ENCODE peak calls at places on chromosomes 6 and 20, in four cellular contexts. Q, K, G and D are unnamed samples.

GRCh38 chr6:11618533-11618932 is 81.0 kb downstream of the TMEM170B start:
- DNase-seq in G (no peak), K (no peak), Q (no peak), D (peak; percentile 27)

GRCh38 chr20:10521836-10522235 is 86.7 kb downstream of the SLX4IP start:
- DNase-seq in G (no peak), K (no peak), Q (no peak), D (no peak)

GRCh38 chr6:167500961-167501360 is 176.1 kb downstream of the TTLL2 start:
- DNase-seq in G (no peak), K (no peak), Q (no peak), D (no peak)

GRCh38 chr6:119145111-119145510 is 66.6 kb upstream of the FAM184A start:
- DNase-seq in G (no peak), Q (no peak), K (no peak), D (peak; percentile 15)

GRCh38 chr20:53896041-53896440 is 174.4 kb downstream of the BCAS1 start:
- DNase-seq in Q (no peak), K (no peak), G (no peak), D (no peak)

GRCh38 chr6:145147559-145147958 is 587.8 kb downstream of the EPM2A start:
- DNase-seq in G (no peak), Q (no peak), K (no peak), D (no peak)

GRCh38 chr6:67630146-67630545 is 1004.9 kb upstream of the ADGRB3 start:
- DNase-seq in G (no peak), Q (no peak), K (no peak), D (no peak)

GRCh38 chr20:5001174-5002076 is at the start of gene SLC23A2:
- DNase-seq in Q (peak; percentile 68), G (peak; percentile 66), K (peak; percentile 56), D (peak; percentile 41)

GRCh38 chr6:41488392-41489129 is 57.6 kb upstream of the FOXP4 start:
- DNase-seq in Q (no peak), K (peak; percentile 79), G (peak; percentile 80), D (no peak)

GRCh38 chr6:146957443-146957842 is 246.8 kb upstream of the STXBP5 start:
- DNase-seq in Q (no peak), G (no peak), K (peak; percentile 11), D (no peak)

GRCh38 chr20:61727761-61728160 is 337.9 kb downstream of the TAF4 start:
- DNase-seq in K (no peak), G (no peak), Q (no peak), D (no peak)

GRCh38 chr6:45419574-45420082 is 41.9 kb upstream of the SUPT3H start:
- DNase-seq in K (peak; percentile 81), Q (peak; percentile 75), G (peak; percentile 82), D (peak; percentile 70)
- TF ChIP-seq CTCF in K (peak; percentile 35), Q (no peak), G (peak; percentile 44), D (no peak)

GRCh38 chr6:100078509-100078908 is 84.5 kb upstream of the MCHR2 start:
- DNase-seq in K (peak; percentile 9), Q (no peak), G (peak; percentile 69), D (peak; percentile 7)
- TF ChIP-seq CTCF in K (peak; percentile 49), Q (no peak), G (peak; percentile 70), D (no peak)

DNA sequence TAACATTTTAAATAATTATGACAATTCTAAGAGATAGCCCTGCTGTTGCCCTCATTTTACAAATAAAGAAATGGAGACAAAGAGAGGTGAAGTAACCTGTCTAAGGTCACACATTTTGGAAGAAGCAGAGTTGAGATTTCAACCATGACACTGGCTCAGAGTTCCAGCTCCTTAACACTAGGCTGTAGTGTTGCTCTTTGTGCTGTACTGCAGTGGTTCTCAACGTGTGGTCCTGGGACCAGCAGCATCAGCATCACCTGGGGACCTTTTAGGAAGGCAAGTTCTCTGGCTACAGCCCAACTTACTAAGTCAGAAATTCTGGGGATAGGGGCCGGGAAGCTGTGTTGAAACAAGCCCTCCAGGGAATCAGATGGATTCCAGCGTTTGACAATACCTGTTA is 62.4 kb upstream of the FERMT1 start:
- DNase-seq in G (peak; percentile 32), K (peak; percentile 63), Q (no peak), D (no peak)
- TF ChIP-seq CTCF in G (peak; percentile 43), K (peak; percentile 23), Q (no peak), D (no peak)

DNA sequence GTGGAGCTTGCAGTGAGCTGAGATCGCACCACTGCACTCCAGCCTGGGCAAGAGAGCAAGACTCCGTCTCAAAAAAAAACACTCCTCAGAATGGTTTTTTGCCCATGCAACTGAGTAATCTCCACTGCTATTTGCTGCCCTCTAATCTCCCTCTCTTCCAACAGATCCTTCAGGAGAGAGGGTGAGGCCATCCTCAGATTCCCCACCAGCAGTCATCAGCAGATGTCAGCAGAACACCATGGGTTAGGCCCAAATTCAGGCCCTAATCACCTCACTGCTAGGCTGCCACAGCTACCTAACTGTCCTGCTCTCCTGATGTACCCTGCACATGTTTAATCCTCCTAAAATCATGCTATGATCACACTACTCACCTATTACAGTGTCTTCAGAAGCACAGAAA is 63.2 kb upstream of the BEND6 start:
- DNase-seq in Q (no peak), G (peak; percentile 31), K (no peak), D (no peak)
- TF ChIP-seq CTCF in Q (no peak), G (peak; percentile 29), K (no peak), D (no peak)

DNA sequence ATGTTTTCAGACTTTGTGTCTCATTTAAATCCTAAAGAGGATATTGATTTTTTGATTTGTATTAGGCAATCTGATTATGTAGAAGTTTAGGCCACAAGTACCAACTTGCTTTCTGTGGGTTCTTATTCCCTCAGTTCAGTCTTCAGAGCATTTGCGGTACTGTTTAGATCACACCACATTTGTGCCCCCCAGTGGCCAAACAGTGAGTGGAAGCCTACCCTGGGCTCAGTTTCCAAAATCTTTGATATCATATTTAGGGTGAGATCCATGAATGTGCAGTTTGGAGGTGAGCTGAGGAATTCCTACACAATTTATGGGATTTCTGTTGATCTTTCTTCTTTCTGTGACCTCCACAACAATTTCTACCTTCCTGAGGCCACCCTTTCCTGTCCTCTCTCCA is 92.3 kb upstream of the FUT9 start:
- DNase-seq in Q (no peak), K (peak; percentile 9), G (peak; percentile 40), D (peak; percentile 18)
- TF ChIP-seq CTCF in Q (no peak), K (no peak), G (peak; percentile 66), D (peak; percentile 49)